ENCODE peak calls at places on chromosomes 6 and 20, in seven cellular contexts. H, L, X, D, N, S and M are unnamed samples.

GRCh38 chr6:135506270-135506997 is 8.9 kb upstream of the AHI1 start:
- DNase-seq in H (no peak), L (peak; percentile 85), X (no peak), D (peak; percentile 3), N (no peak), S (peak; percentile 69), M (no peak)

GRCh38 chr6:76876922-76877553 is 586.3 kb downstream of the HTR1B start:
- DNase-seq in H (no peak), L (peak; percentile 6), X (no peak), D (peak; percentile 64), N (no peak), S (peak; percentile 10), M (no peak)

GRCh38 chr6:47168176-47168575 is 126.0 kb upstream of the ADGRF1 start:
- DNase-seq in H (no peak), L (peak; percentile 96), X (no peak), D (peak; percentile 87), N (no peak), S (peak; percentile 91), M (no peak)

GRCh38 chr6:142728367-142728766 is 216.6 kb downstream of the HIVEP2 start:
- DNase-seq in H (no peak), L (no peak), X (no peak), D (peak; percentile 33), N (no peak), S (no peak), M (no peak)

GRCh38 chr6:49121970-49122369 is 341.1 kb downstream of the MMUT start:
- DNase-seq in H (no peak), L (no peak), X (no peak), D (no peak), N (no peak), S (no peak), M (no peak)

GRCh38 chr6:160102956-160103824 is 18.4 kb upstream of the SLC22A1 start:
- DNase-seq in H (no peak), L (peak; percentile 21), X (no peak), D (no peak), N (no peak), S (peak; percentile 41), M (no peak)

GRCh38 chr6:89146748-89147715 is 1.2 kb downstream of the PM20D2 start:
- DNase-seq in H (no peak), L (peak; percentile 40), X (no peak), D (no peak), N (no peak), S (peak; percentile 36), M (no peak)

GRCh38 chr6:104527761-104528415 is 331.8 kb downstream of the HACE1 start:
- DNase-seq in H (no peak), L (peak; percentile 30), X (peak; percentile 65), D (peak; percentile 8), N (no peak), S (peak; percentile 20), M (no peak)

GRCh38 chr6:12245763-12246720 is 44.1 kb upstream of the EDN1 start:
- DNase-seq in H (no peak), L (no peak), X (no peak), D (no peak), N (no peak), S (peak; percentile 27), M (no peak)

GRCh38 chr6:117149324-117149723 is 116.0 kb upstream of the VGLL2 start:
- DNase-seq in H (no peak), L (no peak), X (no peak), D (no peak), N (no peak), S (no peak), M (no peak)

GRCh38 chr20:6501061-6501460 is 266.4 kb upstream of the BMP2 start:
- DNase-seq in H (no peak), L (peak; percentile 62), X (no peak), D (no peak), N (no peak), S (peak; percentile 13), M (no peak)

GRCh38 chr6:90397929-90398674 is 101.5 kb upstream of the BACH2 start:
- DNase-seq in H (peak; percentile 78), L (peak; percentile 6), X (no peak), D (peak; percentile 60), N (no peak), S (peak; percentile 22), M (peak; percentile 78)

GRCh38 chr20:1879369-1879768 is 15.8 kb upstream of the SIRPA start:
- DNase-seq in H (no peak), L (no peak), X (no peak), D (no peak), N (no peak), S (no peak), M (no peak)

GRCh38 chr20:31604567-31605030 is 490 bp upstream of the ID1 start:
- DNase-seq in H (no peak), L (no peak), X (no peak), D (no peak), N (no peak), S (no peak), M (no peak)

GRCh38 chr6:167093922-167094432 is 28.9 kb upstream of the CCR6 start:
- DNase-seq in H (peak; percentile 79), L (no peak), X (no peak), D (no peak), N (no peak), S (no peak), M (peak; percentile 83)

GRCh38 chr6:13660893-13661292 is 45.8 kb downstream of the NOL7 start:
- DNase-seq in H (no peak), L (no peak), X (no peak), D (no peak), N (no peak), S (no peak), M (no peak)

GRCh38 chr6:146543940-146544661 is 468 bp downstream of the RAB32 start:
- DNase-seq in H (no peak), L (peak; percentile 48), X (peak; percentile 70), D (no peak), N (peak; percentile 78), S (peak; percentile 54), M (no peak)

GRCh38 chr20:38260378-38261053 is at the start of gene KIAA1755:
- DNase-seq in H (no peak), L (no peak), X (peak; percentile 76), D (no peak), N (peak; percentile 69), S (no peak), M (no peak)

GRCh38 chr20:51650685-51651134 is 108.2 kb upstream of the NFATC2 start:
- DNase-seq in H (no peak), L (peak; percentile 60), X (no peak), D (no peak), N (no peak), S (no peak), M (no peak)

GRCh38 chr6:16414205-16414604 is 175.8 kb downstream of the GMPR start:
- DNase-seq in H (no peak), L (no peak), X (no peak), D (no peak), N (no peak), S (no peak), M (no peak)
- H3K27ac ChIP-seq in H (no peak overlapping the region), L (peak overlapping the region; percentile 19), X (no peak overlapping the region), D (no peak overlapping the region), N (peak overlapping the region; percentile 48), S (no peak overlapping the region), M (peak overlapping the region; percentile 52)

GRCh38 chr20:21632031-21632430 is 73.4 kb upstream of the PAX1 start:
- DNase-seq in H (no peak), L (no peak), X (no peak), D (no peak), N (no peak), S (no peak), M (no peak)
- H3K27ac ChIP-seq in H (no peak overlapping the region), L (no peak overlapping the region), X (no peak overlapping the region), D (no peak overlapping the region), N (no peak overlapping the region), S (no peak overlapping the region), M (no peak overlapping the region)

DNA sequence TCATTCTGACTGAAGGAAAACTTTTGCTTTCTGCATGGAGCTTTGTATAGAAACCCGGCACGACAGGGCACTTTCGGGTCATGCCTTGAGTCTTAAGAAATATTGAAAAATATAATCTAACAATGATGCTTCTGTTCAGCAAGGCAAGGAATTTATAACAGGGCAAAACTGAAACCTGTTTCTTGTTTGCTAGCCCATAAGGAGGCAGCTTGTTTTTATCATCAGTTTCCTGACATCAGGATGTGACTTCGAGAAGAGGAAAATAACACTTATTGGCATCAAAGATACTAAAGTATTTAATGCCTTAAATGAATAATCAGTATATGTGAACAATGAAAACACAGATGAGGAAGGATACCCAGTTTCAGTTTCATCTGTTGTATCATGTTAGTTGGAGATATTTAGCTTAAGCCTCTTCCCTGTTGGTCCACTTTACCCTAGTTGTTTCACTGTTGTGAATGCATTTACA is 146.5 kb downstream of the CDKAL1 start:
- DNase-seq in H (no peak), L (no peak), X (no peak), D (no peak), N (no peak), S (no peak), M (no peak)
- H3K27ac ChIP-seq in H (no peak overlapping the region), L (no peak overlapping the region), X (no peak overlapping the region), D (no peak overlapping the region), N (no peak overlapping the region), S (no peak overlapping the region), M (no peak overlapping the region)

GRCh38 chr6:16372029-16372776 is 133.8 kb downstream of the GMPR start:
- DNase-seq in H (no peak), L (no peak), X (no peak), D (no peak), N (no peak), S (no peak), M (no peak)

GRCh38 chr6:16375828-16376227 is 137.4 kb downstream of the GMPR start:
- DNase-seq in H (no peak), L (no peak), X (no peak), D (no peak), N (no peak), S (no peak), M (no peak)

GRCh38 chr6:16377470-16377869 is 139.1 kb downstream of the GMPR start:
- DNase-seq in H (no peak), L (no peak), X (no peak), D (no peak), N (no peak), S (no peak), M (no peak)

GRCh38 chr6:16371401-16371800 is 133.0 kb downstream of the GMPR start:
- DNase-seq in H (no peak), L (no peak), X (no peak), D (no peak), N (no peak), S (no peak), M (no peak)

DNA sequence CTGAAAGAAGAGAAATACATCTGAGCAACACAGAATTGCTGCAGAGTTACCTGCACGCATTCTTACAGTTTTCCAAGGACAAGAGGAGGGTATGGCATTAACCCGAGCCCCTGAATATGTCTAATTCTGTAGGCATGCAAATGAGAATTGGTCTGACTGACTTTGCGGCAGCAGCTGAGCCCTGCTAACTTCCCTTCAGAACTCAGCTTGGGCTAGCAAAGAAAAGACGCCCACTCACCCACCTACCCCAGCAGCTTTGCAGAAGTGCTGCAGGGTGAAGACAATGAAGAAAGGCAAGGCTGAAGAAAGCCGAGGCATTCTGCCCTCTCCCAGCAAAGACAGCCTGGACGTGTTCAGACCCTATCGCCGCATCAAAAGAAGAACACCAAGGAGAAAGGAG is 136.4 kb downstream of the GMPR start:
- DNase-seq in H (no peak), L (no peak), X (no peak), D (no peak), N (no peak), S (no peak), M (no peak)
- H3K27ac ChIP-seq in H (no peak overlapping the region), L (no peak overlapping the region), X (no peak overlapping the region), D (no peak overlapping the region), N (no peak overlapping the region), S (no peak overlapping the region), M (no peak overlapping the region)

DNA sequence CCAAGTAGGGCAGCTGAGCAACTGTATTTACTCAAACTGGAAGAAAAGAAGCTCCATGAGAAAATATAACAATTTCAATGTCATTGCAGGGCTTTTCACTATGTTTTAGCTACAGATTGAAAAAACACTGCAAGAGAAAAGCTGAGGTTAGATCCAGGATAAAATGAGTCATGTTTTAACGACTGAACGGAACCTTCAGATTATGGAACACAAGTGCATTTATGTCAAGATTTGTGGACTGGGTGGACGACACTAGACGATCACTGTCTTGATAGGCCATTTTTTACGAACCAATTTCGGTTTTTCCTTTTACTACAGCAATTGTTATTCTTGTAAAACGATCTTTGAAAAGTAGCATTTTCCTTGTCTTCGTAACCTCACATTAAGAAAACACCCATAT is 294.4 kb upstream of the TCF21 start:
- DNase-seq in H (no peak), L (peak; percentile 52), X (no peak), D (no peak), N (no peak), S (peak; percentile 14), M (no peak)
- H3K27ac ChIP-seq in H (no peak overlapping the region), L (no peak overlapping the region), X (no peak overlapping the region), D (no peak overlapping the region), N (no peak overlapping the region), S (peak overlapping the region; percentile 97), M (no peak overlapping the region)